ENCODE peak calls at places on chromosomes 7 and 10, in nine cellular contexts. T is glomerular endothelial cell, R is endodermal cell, L is activated T-helper 1 cell treated with Interleukin-2 at 50 U/mL for 16 hours, C is HTR-8/SVneo, J is EH, F is A549, N is HAP-1, V is dermis blood vessel endothelial cell. K is an unnamed sample.

GRCh38 chr10:63236113-63236935 is 103.2 kb downstream of the NRBF2 start:
- DNase-seq in T (peak; percentile 81), L (no peak), J (peak; percentile 93), C (peak; percentile 69), N (no peak), R (no peak), F (peak; percentile 88), V (peak; percentile 93), K (no peak)

GRCh38 chr10:22606164-22606614 is 108.2 kb downstream of the PIP4K2A start:
- DNase-seq in J (peak; percentile 89), F (no peak), R (no peak), N (no peak), T (no peak), L (no peak), V (peak; percentile 56), C (no peak), K (peak; percentile 86)

GRCh38 chr10:14683246-14683645 is 91.5 kb downstream of the FAM107B start:
- DNase-seq in L (no peak), J (no peak), F (no peak), N (no peak), V (peak; percentile 29), C (no peak), T (no peak), R (no peak), K (no peak)

GRCh38 chr10:69242844-69243212 is 22.7 kb downstream of the HKDC1 start:
- DNase-seq in T (no peak), J (no peak), V (no peak), C (no peak), L (no peak), F (no peak), N (no peak), R (no peak), K (peak; percentile 85)

GRCh38 chr10:132813001-132813401 is 27.1 kb upstream of the NKX6-2 start:
- DNase-seq in N (no peak), V (no peak), J (no peak), R (no peak), C (no peak), T (no peak), L (no peak), F (no peak), K (peak; percentile 75)

GRCh38 chr10:667096-667495 is 22.4 kb downstream of the DIP2C start:
- DNase-seq in F (no peak), J (no peak), C (no peak), L (no peak), N (no peak), V (no peak), T (no peak), R (peak; percentile 39), K (no peak)

GRCh38 chr7:42662862-42663261 is 249.0 kb downstream of the C7orf25 start:
- DNase-seq in L (no peak), C (no peak), R (no peak), N (no peak), T (no peak), F (no peak), J (no peak), V (no peak), K (no peak)

GRCh38 chr7:128982105-128982504 is 44.4 kb downstream of the IRF5 start:
- DNase-seq in V (no peak), F (no peak), J (no peak), C (no peak), N (no peak), R (peak; percentile 58), T (no peak), L (no peak), K (no peak)

GRCh38 chr10:97796651-97797050 is 24.9 kb upstream of the SFRP5 start:
- DNase-seq in R (no peak), N (no peak), J (no peak), V (peak; percentile 12), F (no peak), L (no peak), C (no peak), T (no peak), K (no peak)

GRCh38 chr10:132927824-132928223 is 14.5 kb downstream of the CFAP46 start:
- DNase-seq in N (no peak), C (no peak), F (no peak), V (no peak), J (no peak), T (no peak), L (no peak), R (no peak), K (no peak)

GRCh38 chr7:76317782-76318487 is 15.5 kb downstream of the HSPB1 start:
- DNase-seq in L (peak; percentile 96), N (peak; percentile 95), V (peak; percentile 97), F (peak; percentile 96), C (peak; percentile 92), J (peak; percentile 97), T (no peak), R (peak; percentile 99), K (peak; percentile 99)

GRCh38 chr7:4880218-4880617 is 3.3 kb downstream of the RADIL start:
- DNase-seq in J (no peak), N (no peak), V (no peak), C (no peak), F (no peak), T (no peak), L (no peak), R (no peak), K (no peak)

GRCh38 chr7:155562106-155562505 is 15.7 kb upstream of the CNPY1 start:
- DNase-seq in V (no peak), J (no peak), F (no peak), L (no peak), N (no peak), R (no peak), T (no peak), C (no peak), K (no peak)

GRCh38 chr7:157736341-157736740 is 399.5 kb downstream of the DNAJB6 start:
- DNase-seq in L (no peak), T (no peak), C (no peak), F (no peak), N (no peak), V (no peak), R (no peak), J (no peak), K (no peak)

K was measured in posterior cingulate gyrus.